ENCODE peak calls at places on chromosome 6, in six cellular contexts. J is IMR-90, T is HepG2, X is GM12878, E is K562, L is SK-N-SH. R is an unnamed sample.

GRCh38 chr6:157427969-157428368 is 47.0 kb downstream of the ZDHHC14 start:
- DNase-seq in J (no peak), T (no peak), X (no peak), E (no peak), L (no peak), R (no peak)

GRCh38 chr6:159700970-159701369 is 7.9 kb upstream of the SOD2 start:
- DNase-seq in J (peak), T (no peak), X (no peak), E (no peak), L (no peak), R (no peak)

GRCh38 chr6:155708100-155708499 is 252.5 kb upstream of the NOX3 start:
- DNase-seq in J (no peak), T (no peak), X (no peak), E (no peak), L (peak), R (no peak)

GRCh38 chr6:28947831-28948270 is 24.1 kb upstream of the TRIM27 start:
- DNase-seq in J (peak), T (peak), X (no peak), E (no peak), L (no peak), R (peak)

GRCh38 chr6:158519354-158519753 is 40.5 kb upstream of the TMEM181 start:
- DNase-seq in J (no peak), T (no peak), X (no peak), E (no peak), L (no peak), R (no peak)

GRCh38 chr6:107550241-107550840 is 60.4 kb downstream of the SOBP start:
- DNase-seq in J (no peak), T (no peak), X (peak), E (no peak), L (no peak), R (no peak)

GRCh38 chr6:165515963-165516624 is 146.9 kb downstream of the PDE10A start:
- DNase-seq in J (peak), T (no peak), X (no peak), E (no peak), L (no peak), R (peak)

GRCh38 chr6:140355476-140355875 is 981.0 kb upstream of the CITED2 start:
- DNase-seq in J (peak), T (no peak), X (no peak), E (no peak), L (no peak), R (no peak)

GRCh38 chr6:100488231-100488630 is 23.5 kb upstream of the SIM1 start:
- DNase-seq in J (no peak), T (no peak), X (no peak), E (no peak), L (no peak), R (no peak)

GRCh38 chr6:131125431-131125830 is 9.8 kb upstream of the AKAP7 start:
- DNase-seq in J (peak), T (no peak), X (no peak), E (no peak), L (no peak), R (no peak)

GRCh38 chr6:44977406-44977740 is 350.8 kb upstream of the RUNX2 start:
- DNase-seq in J (no peak), T (no peak), X (no peak), E (no peak), L (no peak), R (no peak)

GRCh38 chr6:73857341-73857890 is 161.4 kb downstream of the CD109 start:
- DNase-seq in J (no peak), T (no peak), X (no peak), E (no peak), L (no peak), R (no peak)

GRCh38 chr6:15184441-15184861 is 61.4 kb upstream of the JARID2 start:
- DNase-seq in J (no peak), T (no peak), X (peak), E (no peak), L (no peak), R (no peak)

GRCh38 chr6:35050291-35050987 is 90.7 kb downstream of the TCP11 start:
- DNase-seq in J (no peak), T (no peak), X (no peak), E (no peak), L (peak), R (no peak)

GRCh38 chr6:140670013-140670412 is 1295.6 kb upstream of the CITED2 start:
- DNase-seq in J (peak), T (no peak), X (no peak), E (no peak), L (no peak), R (no peak)

GRCh38 chr6:55983861-55984260 is 108.5 kb upstream of the BMP5 start:
- DNase-seq in J (no peak), T (no peak), X (no peak), E (no peak), L (no peak), R (no peak)

GRCh38 chr6:30684386-30685156 is 1.9 kb downstream of the PPP1R18 start:
- DNase-seq in J (peak), T (no peak), X (no peak), E (peak), L (peak), R (no peak)

GRCh38 chr6:47168176-47168575 is 126.0 kb upstream of the ADGRF1 start:
- DNase-seq in J (peak), T (peak), X (no peak), E (no peak), L (no peak), R (peak)

GRCh38 chr6:110183292-110183691 is 3.1 kb downstream of the CDC40 start:
- DNase-seq in J (no peak), T (no peak), X (no peak), E (no peak), L (no peak), R (no peak)

DNA sequence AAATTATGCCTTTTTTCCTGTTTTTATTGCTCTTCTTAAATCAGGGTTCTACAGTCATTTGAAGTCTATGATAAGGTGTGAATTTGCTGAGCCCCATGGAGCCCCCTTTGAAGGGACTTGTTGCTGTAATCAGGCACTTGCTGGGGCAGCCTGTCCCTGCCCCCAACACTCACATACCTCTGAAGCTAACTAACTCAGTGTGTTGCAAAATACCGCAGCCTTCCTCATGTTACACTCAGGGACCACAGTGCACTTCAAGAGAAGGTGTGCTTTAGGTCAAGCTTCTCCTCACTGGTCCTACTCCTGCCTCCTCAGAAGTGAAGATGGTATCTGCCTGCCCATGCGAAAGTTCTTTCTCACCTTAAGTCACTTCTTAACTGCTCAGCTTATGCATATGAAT is 66.1 kb upstream of the GLP1R start:
- DNase-seq in J (no peak), T (no peak), X (no peak), E (no peak), L (no peak), R (no peak)
- TF ChIP-seq SMC3 in J (no peak), T (no peak), X (no peak), E (no peak), L (no peak), R (no peak)

GRCh38 chr6:1697688-1698351 is 88.1 kb downstream of the FOXC1 start:
- DNase-seq in J (no peak), T (no peak), X (no peak), E (no peak), L (no peak), R (no peak)

GRCh38 chr6:1696495-1696850 is 86.8 kb downstream of the FOXC1 start:
- DNase-seq in J (no peak), T (no peak), X (no peak), E (no peak), L (no peak), R (no peak)

GRCh38 chr6:1700283-1700967 is 90.7 kb downstream of the FOXC1 start:
- DNase-seq in J (no peak), T (no peak), X (no peak), E (no peak), L (peak), R (no peak)

GRCh38 chr6:1695546-1696494 is 86.1 kb downstream of the FOXC1 start:
- DNase-seq in J (no peak), T (no peak), X (no peak), E (no peak), L (no peak), R (no peak)

DNA sequence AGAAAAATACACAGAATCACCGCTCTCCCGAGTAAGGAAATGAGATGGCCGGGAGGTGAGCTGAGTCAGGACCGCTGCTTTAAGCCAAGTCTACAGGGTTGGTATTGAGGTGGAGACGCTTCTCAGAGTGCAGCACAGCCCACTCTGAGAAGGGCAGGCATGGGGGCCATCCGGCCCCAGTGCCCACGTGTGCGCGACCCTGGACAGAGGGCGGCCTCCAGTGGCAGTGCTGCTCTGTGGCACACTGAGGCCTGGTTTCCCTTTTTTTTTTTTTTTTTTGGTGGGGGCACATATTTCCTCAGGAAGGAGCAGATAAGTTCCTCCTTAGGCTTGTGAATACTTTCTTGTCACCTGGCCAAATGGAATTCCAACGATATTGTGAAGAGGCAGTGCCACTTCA is 88.8 kb downstream of the FOXC1 start:
- DNase-seq in J (no peak), T (no peak), X (no peak), E (no peak), L (no peak), R (no peak)
- TF ChIP-seq SMC3 in J (no peak), T (no peak), X (no peak), E (no peak), L (no peak), R (no peak)

GRCh38 chr6:1552296-1552761 is 57.4 kb upstream of the FOXC1 start:
- DNase-seq in J (peak), T (peak), X (no peak), E (peak), L (no peak), R (peak)

GRCh38 chr6:1554881-1555569 is 54.7 kb upstream of the FOXC1 start:
- DNase-seq in J (peak), T (no peak), X (no peak), E (peak), L (peak), R (peak)

GRCh38 chr6:1554241-1554880 is 55.4 kb upstream of the FOXC1 start:
- DNase-seq in J (no peak), T (no peak), X (peak), E (no peak), L (no peak), R (no peak)

GRCh38 chr6:1551236-1551635 is 58.5 kb upstream of the FOXC1 start:
- DNase-seq in J (no peak), T (no peak), X (no peak), E (no peak), L (no peak), R (no peak)

DNA sequence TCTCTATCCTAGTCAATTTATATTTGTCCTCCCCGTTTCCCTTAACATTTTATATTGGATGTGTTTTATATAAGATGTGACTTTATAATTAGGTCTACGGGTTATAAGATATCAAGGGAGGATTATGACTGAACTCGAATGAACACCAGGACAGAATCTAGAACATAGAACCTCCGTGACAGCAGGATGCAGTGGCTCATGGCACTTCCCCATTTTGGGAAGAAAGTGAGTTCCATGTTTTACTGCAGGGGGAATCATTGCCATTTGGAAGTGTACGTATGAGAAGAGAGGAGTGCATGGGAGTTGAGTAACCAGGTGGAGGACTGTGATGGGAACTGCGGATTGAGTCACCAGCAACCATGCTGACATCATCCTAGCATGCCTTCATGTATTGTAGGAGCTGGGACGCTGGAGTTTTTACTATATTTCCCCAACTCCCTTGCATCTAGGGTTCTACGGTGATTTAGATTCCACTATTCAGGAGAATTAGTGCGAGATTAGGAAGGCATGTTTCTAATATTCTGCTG is 56.1 kb upstream of the FOXC1 start:
- DNase-seq in J (no peak), T (no peak), X (no peak), E (no peak), L (no peak), R (no peak)
- TF ChIP-seq SMC3 in J (no peak), T (no peak), X (no peak), E (no peak), L (no peak), R (no peak)

DNA sequence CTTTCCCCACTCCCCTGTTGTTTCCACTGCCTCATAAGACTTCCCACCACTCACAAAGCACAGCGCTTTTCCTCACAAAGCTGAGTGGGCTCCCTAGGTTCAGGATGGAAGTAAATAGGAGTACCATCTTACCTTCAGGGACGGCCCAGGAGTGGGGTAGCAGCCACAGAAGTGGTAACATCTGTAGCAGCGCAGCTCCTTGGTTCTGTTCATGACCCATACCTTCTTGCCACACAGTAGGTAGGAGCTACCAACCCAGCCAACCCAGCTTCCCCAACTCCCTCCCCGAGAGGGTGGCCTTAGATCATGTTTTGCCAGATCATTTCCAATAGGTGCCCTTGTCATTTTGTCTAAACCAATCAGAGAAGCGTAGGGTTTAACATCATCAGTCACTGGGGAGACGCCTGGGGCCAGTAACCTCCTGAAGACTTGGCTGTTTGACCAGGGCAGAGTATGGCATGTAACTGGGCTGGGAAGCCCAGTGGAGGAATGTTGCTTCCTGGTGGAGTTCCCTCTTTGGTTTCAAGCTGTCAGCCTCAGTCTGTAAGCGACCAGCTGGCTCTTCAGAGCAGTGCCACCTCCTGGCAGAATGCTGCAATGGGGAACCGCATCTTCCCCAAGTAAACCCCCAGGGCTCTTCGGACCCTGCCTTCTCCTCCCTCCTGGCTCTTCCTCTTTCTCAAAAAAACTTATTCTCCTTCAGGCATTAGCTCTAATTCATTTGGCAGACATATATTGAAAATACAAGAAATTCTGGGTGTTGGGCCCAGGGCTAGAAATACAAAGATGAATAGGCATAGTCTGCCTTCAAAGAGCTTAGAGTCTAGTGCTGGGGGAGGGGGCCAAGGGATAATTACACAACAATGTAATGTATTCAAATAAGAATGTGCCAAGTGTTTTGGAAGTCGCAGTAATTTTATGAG is at the start of gene HLA-DMA:
- DNase-seq in J (peak), T (peak), X (peak), E (peak), L (peak), R (peak)
- TF ChIP-seq SMC3 in J (peak), T (peak), X (peak), E (no peak), L (peak), R (peak)